ENCODE peak calls at places on chromosomes 11 and 22, in six cellular contexts. K is NCI-H1105; H is GM23338; C is neuronal stem cell; V is activated CD4-positive, alpha-beta T cell treated with anti-CD3 and anti-CD28 coated beads for 1 hour; E is foreskin melanocyte. D is an unnamed sample.

GRCh38 chr22:23503142-23503541 is 76.9 kb downstream of the IGLL1 start:
- DNase-seq in K (no peak), H (no peak), C (no peak), V (no peak), E (no peak), D (no peak)

GRCh38 chr22:36222887-36223450 is 16.4 kb downstream of the APOL2 start:
- DNase-seq in K (no peak), H (no peak), C (no peak), V (no peak), E (no peak), D (no peak)

GRCh38 chr11:2204361-2205213 is 33.0 kb upstream of the TH start:
- DNase-seq in K (no peak), H (no peak), C (no peak), V (no peak), E (no peak), D (no peak)

GRCh38 chr11:75654314-75654713 is 14.5 kb downstream of the MAP6 start:
- DNase-seq in K (no peak), H (no peak), C (no peak), V (no peak), E (no peak), D (peak)

GRCh38 chr11:109033627-109034340 is 368.9 kb downstream of the DDX10 start:
- DNase-seq in K (no peak), H (no peak), C (no peak), V (no peak), E (no peak), D (no peak)

GRCh38 chr11:73143126-73143838 is 1.2 kb upstream of the FCHSD2 start:
- DNase-seq in K (no peak), H (no peak), C (no peak), V (no peak), E (no peak), D (peak)

GRCh38 chr11:131392528-131393255 is 22.3 kb downstream of the NTM start:
- DNase-seq in K (no peak), H (peak), C (no peak), V (no peak), E (no peak), D (no peak)

GRCh38 chr11:115408036-115408911 is 95.9 kb downstream of the CADM1 start:
- DNase-seq in K (no peak), H (no peak), C (no peak), V (no peak), E (peak), D (no peak)

GRCh38 chr11:5719703-5720495 is 16.3 kb upstream of the OR56B1 start:
- DNase-seq in K (no peak), H (no peak), C (no peak), V (no peak), E (no peak), D (no peak)

GRCh38 chr11:2304156-2305139 is 2.6 kb downstream of the TSPAN32 start:
- DNase-seq in K (no peak), H (no peak), C (no peak), V (no peak), E (no peak), D (no peak)

GRCh38 chr11:25794804-25795203 is 537.1 kb upstream of the ANO3 start:
- DNase-seq in K (no peak), H (peak), C (no peak), V (no peak), E (no peak), D (no peak)

GRCh38 chr11:62428871-62429601 is 10.2 kb downstream of the SCGB1A1 start:
- DNase-seq in K (no peak), H (no peak), C (no peak), V (no peak), E (no peak), D (no peak)

GRCh38 chr11:127252321-127252720 is 251.8 kb upstream of the KIRREL3 start:
- DNase-seq in K (no peak), H (no peak), C (no peak), V (no peak), E (peak), D (no peak)

GRCh38 chr11:108852701-108853100 is 187.8 kb downstream of the DDX10 start:
- DNase-seq in K (no peak), H (no peak), C (no peak), V (no peak), E (no peak), D (no peak)

GRCh38 chr11:61959026-61959608 is 8.3 kb downstream of the FTH1 start:
- DNase-seq in K (no peak), H (peak), C (no peak), V (no peak), E (no peak), D (no peak)

GRCh38 chr11:117097567-117098268 is 510 bp downstream of the SIK3 start:
- DNase-seq in K (peak), H (peak), C (no peak), V (no peak), E (no peak), D (peak)

D was measured in GM12865.